ENCODE peak calls at places on chromosomes 3 and 15, in five cellular contexts. T is NCI-H510A treated with DMSO at 0.1 percent for 48 hours, W is T follicular helper cell, M is frontal cortex, J is left colon. C is an unnamed sample.

GRCh38 chr15:91001209-91001608 is 6.9 kb upstream of the PRC1 start:
- DNase-seq in M (no peak), W (no peak), T (no peak), J (no peak), C (no peak)

GRCh38 chr3:183285318-183285717 is 32.3 kb downstream of the B3GNT5 start:
- DNase-seq in J (no peak), T (no peak), M (no peak), W (no peak), C (no peak)

GRCh38 chr3:16844222-16844621 is 40.5 kb upstream of the PLCL2 start:
- DNase-seq in W (no peak), J (no peak), T (no peak), M (no peak), C (no peak)

GRCh38 chr15:79310612-79310984 is 314 bp upstream of the TMED3 start:
- DNase-seq in M (no peak), W (no peak), J (no peak), T (peak), C (no peak)

GRCh38 chr3:138786788-138787276 is 47.9 kb downstream of the PIK3CB start:
- DNase-seq in T (no peak), W (no peak), M (no peak), J (peak), C (no peak)

GRCh38 chr15:70181626-70182255 is 84.0 kb upstream of the TLE3 start:
- DNase-seq in T (no peak), M (no peak), W (no peak), J (no peak), C (no peak)

GRCh38 chr3:129481783-129482332 is 41.8 kb downstream of the IFT122 start:
- DNase-seq in M (no peak), J (no peak), W (peak), T (no peak), C (no peak)

GRCh38 chr3:20739814-20740213 is 553.8 kb upstream of the SGO1 start:
- DNase-seq in W (no peak), T (no peak), M (no peak), J (no peak), C (no peak)

GRCh38 chr3:141231923-141232861 is 567 bp downstream of the PXYLP1 start:
- DNase-seq in J (peak), M (peak), T (no peak), W (no peak), C (peak)

GRCh38 chr3:43104786-43105185 is 1.1 kb downstream of the POMGNT2 start:
- DNase-seq in T (no peak), J (no peak), M (no peak), W (no peak), C (no peak)

GRCh38 chr15:98419173-98419814 is 229.0 kb upstream of the IGF1R start:
- DNase-seq in T (no peak), W (no peak), J (no peak), M (no peak), C (no peak)

GRCh38 chr3:39275052-39275451 is 4.8 kb downstream of the CX3CR1 start:
- DNase-seq in J (no peak), W (no peak), T (peak), M (no peak), C (no peak)

GRCh38 chr3:194879126-194879887 is 193.6 kb downstream of the FAM43A start:
- DNase-seq in T (no peak), W (no peak), M (no peak), J (peak), C (no peak)

GRCh38 chr3:46715507-46716175 is 2.0 kb downstream of the PRSS50 start:
- DNase-seq in J (no peak), M (no peak), T (no peak), W (no peak), C (no peak)

GRCh38 chr3:190382082-190382481 is 5.9 kb upstream of the CLDN16 start:
- DNase-seq in T (no peak), W (no peak), J (no peak), M (no peak), C (no peak)

GRCh38 chr15:99712415-99712814 is 20.8 kb downstream of the LYSMD4 start:
- DNase-seq in T (no peak), J (no peak), M (no peak), W (no peak), C (no peak)

GRCh38 chr15:73755481-73755880 is 2.3 kb upstream of the INSYN1 start:
- DNase-seq in M (no peak), J (no peak), T (no peak), W (no peak), C (no peak)

GRCh38 chr3:107408513-107408912 is 31.3 kb downstream of the CCDC54 start:
- DNase-seq in J (no peak), W (no peak), T (no peak), M (no peak), C (no peak)

C was measured in NCI-H146.